ENCODE peak calls at places on chromosomes 5 and 9, in five cellular contexts. E, O, L, D and A are unnamed samples.

GRCh38 chr5:170576602-170577584 is 73.1 kb downstream of the KCNIP1 start:
- DNase-seq in E (no peak), O (no peak), L (no peak), D (no peak), A (no peak)

GRCh38 chr5:160333726-160334125 is 21.4 kb upstream of the CCNJL start:
- DNase-seq in E (no peak), O (no peak), L (peak; percentile 60), D (no peak), A (peak; percentile 22)

GRCh38 chr5:29796018-29796417 is 1397.5 kb upstream of the CDH6 start:
- DNase-seq in E (no peak), O (no peak), L (no peak), D (no peak), A (no peak)

GRCh38 chr5:181108578-181109165 is 22.3 kb downstream of the OR2V1 start:
- DNase-seq in E (no peak), O (no peak), L (no peak), D (no peak), A (no peak)

GRCh38 chr5:66867622-66868322 is 271.6 kb downstream of the MAST4 start:
- DNase-seq in E (no peak), O (no peak), L (peak; percentile 45), D (no peak), A (no peak)

GRCh38 chr5:38414348-38414747 is 142.1 kb downstream of the LIFR start:
- DNase-seq in E (no peak), O (no peak), L (no peak), D (no peak), A (peak; percentile 62)

GRCh38 chr9:26129216-26129615 is 451.0 kb upstream of the TUSC1 start:
- DNase-seq in E (no peak), O (no peak), L (no peak), D (no peak), A (no peak)

GRCh38 chr9:96218821-96219614 is 83.0 kb downstream of the HSD17B3 start:
- DNase-seq in E (no peak), O (peak; percentile 21), L (no peak), D (no peak), A (no peak)

GRCh38 chr5:59955241-59955640 is 61.7 kb upstream of the PDE4D start:
- DNase-seq in E (no peak), O (no peak), L (no peak), D (no peak), A (no peak)

GRCh38 chr5:168590666-168591065 is 11.5 kb upstream of the PANK3 start:
- DNase-seq in E (no peak), O (no peak), L (no peak), D (no peak), A (no peak)

GRCh38 chr9:125262217-125262991 is 778 bp downstream of the GAPVD1 start:
- DNase-seq in E (no peak), O (no peak), L (no peak), D (no peak), A (peak; percentile 15)

GRCh38 chr9:87184956-87185642 is 237.8 kb upstream of the GAS1 start:
- DNase-seq in E (no peak), O (no peak), L (no peak), D (no peak), A (peak; percentile 18)

GRCh38 chr5:132056610-132057497 is 3.6 kb upstream of the IL3 start:
- DNase-seq in E (no peak), O (peak; percentile 6), L (no peak), D (no peak), A (no peak)

DNA sequence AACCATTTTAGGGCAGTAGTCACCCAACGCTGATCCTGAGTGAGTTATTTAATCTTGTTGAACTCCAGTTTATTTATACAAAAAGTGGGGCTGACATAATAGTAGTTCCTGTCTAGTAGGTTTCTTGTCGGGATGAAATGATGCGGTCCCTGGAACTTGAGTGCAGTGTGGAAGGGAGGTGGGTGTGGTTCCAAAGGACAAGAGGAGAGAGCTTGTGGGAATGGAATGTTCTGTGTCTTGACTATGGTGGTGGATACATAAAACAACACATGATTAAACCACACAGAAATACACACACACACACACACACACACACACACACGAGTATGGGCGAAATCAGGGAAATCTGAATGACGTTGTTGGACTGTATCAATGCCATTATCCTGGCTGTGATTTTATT is 66.1 kb upstream of the BARHL1 start:
- DNase-seq in E (no peak), O (no peak), L (no peak), D (no peak), A (no peak)
- TF ChIP-seq CTCF in E (no peak), O (no peak), L (no peak), D (no peak), A (no peak)

DNA sequence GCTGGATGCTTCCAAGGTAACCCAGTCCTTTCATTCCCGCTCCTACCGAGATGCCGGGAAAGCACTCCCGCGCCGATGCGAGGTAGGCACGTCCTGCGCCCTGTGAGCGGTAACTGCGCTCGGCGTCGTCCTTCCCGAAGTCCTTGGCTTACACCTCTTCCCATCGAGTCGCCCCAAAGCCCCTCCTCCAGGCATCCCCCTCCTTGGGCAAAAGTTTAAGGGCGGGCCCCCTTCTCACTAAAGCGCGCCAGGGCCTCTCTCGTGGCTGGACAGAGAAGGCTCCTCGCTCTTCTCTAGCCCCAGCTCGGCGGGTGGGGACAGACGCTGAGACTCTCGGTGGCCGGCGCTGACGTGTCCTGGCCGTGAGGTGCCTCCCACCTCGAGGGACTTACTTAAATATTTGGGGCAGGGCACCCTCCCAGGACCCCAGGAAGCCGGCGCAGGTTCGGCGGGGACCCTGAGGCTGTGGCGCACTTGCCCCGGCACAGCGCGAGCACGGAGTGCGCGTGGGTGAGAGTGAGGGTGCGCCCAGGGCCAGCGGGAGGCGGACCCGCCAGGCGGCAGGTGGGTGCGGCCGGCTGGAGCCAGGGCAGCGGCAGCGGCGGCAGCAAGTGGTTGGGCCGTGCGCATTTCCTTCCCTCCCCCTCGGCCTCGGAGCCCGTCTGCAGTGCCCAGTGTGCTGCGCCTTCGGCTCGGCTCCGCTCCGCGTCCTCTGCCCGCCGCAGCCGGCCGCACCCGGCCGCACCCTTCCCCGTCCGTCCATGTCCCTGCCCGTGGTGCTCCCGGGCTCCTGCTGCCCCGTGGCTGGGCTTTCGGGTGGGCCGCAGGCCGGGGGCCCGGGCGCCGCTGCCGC is at the start of gene ENTREP1:
- DNase-seq in E (no peak), O (peak; percentile 43), L (peak; percentile 75), D (peak; percentile 24), A (no peak)
- TF ChIP-seq CTCF in E (peak; percentile 29), O (no peak), L (peak; percentile 45), D (no peak), A (no peak)

DNA sequence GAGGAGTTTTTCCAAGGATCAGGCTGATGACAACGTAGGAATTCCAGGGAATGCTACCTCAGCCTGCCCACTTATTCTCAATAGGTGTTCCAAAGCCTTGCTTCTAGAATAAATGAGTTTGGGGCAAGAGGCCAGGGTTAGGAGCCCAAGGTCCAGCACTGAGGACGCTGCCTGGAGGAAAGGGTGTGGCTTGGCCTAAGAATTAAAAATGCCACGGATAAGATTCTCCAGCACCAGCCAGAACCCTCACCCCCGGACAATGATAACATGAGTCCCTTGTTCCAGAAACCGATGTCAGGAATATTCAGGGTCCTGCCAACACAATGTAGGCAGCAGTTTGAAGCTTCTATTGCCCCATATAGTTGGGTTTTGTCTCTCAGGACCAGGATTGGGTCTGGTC is 7.6 kb downstream of the SPRY4 start:
- DNase-seq in E (no peak), O (no peak), L (no peak), D (no peak), A (no peak)
- TF ChIP-seq CTCF in E (no peak), O (no peak), L (no peak), D (no peak), A (no peak)

DNA sequence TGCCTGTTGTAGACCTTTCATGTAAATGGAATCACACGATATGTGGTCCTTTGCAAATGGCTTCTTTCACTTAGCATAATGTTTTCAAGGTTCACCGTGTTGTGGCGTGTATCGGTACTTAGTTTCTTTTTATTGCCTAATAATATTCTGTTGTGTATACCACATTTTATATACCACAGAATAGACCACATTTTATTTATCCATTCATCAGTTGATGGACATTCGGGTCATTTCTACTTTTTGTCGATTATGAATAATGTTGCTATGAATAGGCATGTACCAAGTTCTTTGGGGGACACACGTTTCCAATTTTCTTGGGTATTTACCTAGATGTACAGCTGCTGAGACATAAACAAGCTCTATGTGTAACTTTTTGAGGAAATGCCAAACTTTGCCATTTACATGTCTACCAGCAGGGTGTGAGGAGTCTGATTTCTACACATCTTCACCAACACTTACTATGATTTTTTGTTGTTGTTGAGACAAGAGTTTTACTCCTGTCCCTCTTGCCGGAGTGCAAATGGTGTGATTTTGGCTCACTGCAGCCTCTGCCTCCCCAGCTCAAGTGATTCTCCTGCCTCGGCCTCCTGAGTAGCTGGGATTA is 144.7 kb downstream of the RGS3 start:
- DNase-seq in E (no peak), O (no peak), L (no peak), D (no peak), A (no peak)
- TF ChIP-seq CTCF in E (no peak), O (no peak), L (no peak), D (peak; percentile 25), A (no peak)

GRCh38 chr5:55172051-55172899 is 702 bp downstream of the CDC20B start:
- DNase-seq in E (peak; percentile 90), O (peak; percentile 25), L (peak; percentile 81), D (peak; percentile 85), A (peak; percentile 73)
- TF ChIP-seq CTCF in E (peak; percentile 86), O (peak; percentile 86), L (peak; percentile 81), D (peak; percentile 87), A (peak; percentile 95)

DNA sequence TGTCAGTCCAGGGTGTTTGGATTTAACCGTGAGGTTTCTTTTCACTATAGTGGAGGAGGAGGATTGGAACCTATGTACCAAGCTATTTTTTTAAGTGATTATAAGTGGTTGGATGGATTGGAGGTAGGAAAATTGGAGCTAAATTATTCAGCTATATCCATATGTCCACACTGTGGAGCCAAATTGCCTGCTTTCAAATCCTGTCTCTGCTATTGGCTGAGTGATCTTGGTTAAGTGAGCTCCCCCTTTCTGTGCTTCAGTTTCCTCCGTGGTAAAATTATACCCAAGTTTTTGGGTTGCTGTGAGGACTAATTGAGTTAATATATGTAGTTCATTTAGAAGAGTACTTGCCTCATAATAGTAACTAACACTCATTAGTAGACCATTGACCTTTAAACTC is 2.5 kb downstream of the CENPP start:
- DNase-seq in E (no peak), O (no peak), L (peak; percentile 31), D (peak; percentile 42), A (peak; percentile 74)
- TF ChIP-seq CTCF in E (no peak), O (no peak), L (peak; percentile 46), D (peak; percentile 48), A (peak; percentile 69)